ENCODE peak calls at places on chromosomes 5 and 9, in eight cellular contexts. One of them, this sample, is unnamed.

GRCh38 chr5:159017787-159018186 is 81.9 kb downstream of the EBF1 start:
- DNase-seq in transverse colon: no peak
- DNase-seq in GM23338: peak
- DNase-seq in suprapubic skin: no peak
- DNase-seq in GM12891: no peak
- DNase-seq in Panc1: no peak
- DNase-seq in prostate gland: no peak
- DNase-seq in endothelial cell of umbilical vein: peak
- DNase-seq in this sample: no peak

GRCh38 chr5:90119531-90119940 is 290.0 kb downstream of the CETN3 start:
- DNase-seq in transverse colon: no peak
- DNase-seq in GM23338: no peak
- DNase-seq in suprapubic skin: no peak
- DNase-seq in GM12891: no peak
- DNase-seq in Panc1: no peak
- DNase-seq in prostate gland: no peak
- DNase-seq in endothelial cell of umbilical vein: no peak
- DNase-seq in this sample: no peak

GRCh38 chr5:146560205-146560812 is 44.3 kb upstream of the GPR151 start:
- DNase-seq in transverse colon: no peak
- DNase-seq in GM23338: peak
- DNase-seq in suprapubic skin: no peak
- DNase-seq in GM12891: no peak
- DNase-seq in Panc1: no peak
- DNase-seq in prostate gland: no peak
- DNase-seq in endothelial cell of umbilical vein: no peak
- DNase-seq in this sample: no peak

GRCh38 chr9:121529237-121529987 is 29.8 kb upstream of the GGTA1 start:
- DNase-seq in transverse colon: peak
- DNase-seq in GM23338: no peak
- DNase-seq in suprapubic skin: peak
- DNase-seq in GM12891: no peak
- DNase-seq in Panc1: no peak
- DNase-seq in prostate gland: peak
- DNase-seq in endothelial cell of umbilical vein: peak
- DNase-seq in this sample: peak

GRCh38 chr9:6739218-6739617 is 18.6 kb upstream of the KDM4C start:
- DNase-seq in transverse colon: no peak
- DNase-seq in GM23338: peak
- DNase-seq in suprapubic skin: no peak
- DNase-seq in GM12891: no peak
- DNase-seq in Panc1: no peak
- DNase-seq in prostate gland: no peak
- DNase-seq in endothelial cell of umbilical vein: peak
- DNase-seq in this sample: no peak

GRCh38 chr5:154198611-154199230 is 8.2 kb downstream of the GALNT10 start:
- DNase-seq in transverse colon: no peak
- DNase-seq in GM23338: peak
- DNase-seq in suprapubic skin: no peak
- DNase-seq in GM12891: no peak
- DNase-seq in Panc1: peak
- DNase-seq in prostate gland: no peak
- DNase-seq in endothelial cell of umbilical vein: peak
- DNase-seq in this sample: no peak

GRCh38 chr5:32083981-32084430 is 90.1 kb downstream of the GOLPH3 start:
- DNase-seq in transverse colon: no peak
- DNase-seq in GM23338: no peak
- DNase-seq in suprapubic skin: no peak
- DNase-seq in GM12891: no peak
- DNase-seq in Panc1: no peak
- DNase-seq in prostate gland: no peak
- DNase-seq in endothelial cell of umbilical vein: no peak
- DNase-seq in this sample: no peak

GRCh38 chr5:137706841-137707240 is 29.0 kb downstream of the KLHL3 start:
- DNase-seq in transverse colon: no peak
- DNase-seq in GM23338: no peak
- DNase-seq in suprapubic skin: no peak
- DNase-seq in GM12891: no peak
- DNase-seq in Panc1: no peak
- DNase-seq in prostate gland: no peak
- DNase-seq in endothelial cell of umbilical vein: peak
- DNase-seq in this sample: no peak

GRCh38 chr9:77595426-77596051 is 52.6 kb downstream of the GNA14 start:
- DNase-seq in transverse colon: no peak
- DNase-seq in GM23338: no peak
- DNase-seq in suprapubic skin: no peak
- DNase-seq in GM12891: no peak
- DNase-seq in Panc1: no peak
- DNase-seq in prostate gland: no peak
- DNase-seq in endothelial cell of umbilical vein: peak
- DNase-seq in this sample: no peak

GRCh38 chr5:8943301-8943700 is 602.6 kb downstream of the SEMA5A start:
- DNase-seq in transverse colon: no peak
- DNase-seq in GM23338: no peak
- DNase-seq in suprapubic skin: no peak
- DNase-seq in GM12891: no peak
- DNase-seq in Panc1: no peak
- DNase-seq in prostate gland: no peak
- DNase-seq in endothelial cell of umbilical vein: no peak
- DNase-seq in this sample: no peak

GRCh38 chr5:136424835-136425694 is 59.7 kb upstream of the TRPC7 start:
- DNase-seq in transverse colon: peak
- DNase-seq in GM23338: peak
- DNase-seq in suprapubic skin: no peak
- DNase-seq in GM12891: peak
- DNase-seq in Panc1: peak
- DNase-seq in prostate gland: peak
- DNase-seq in endothelial cell of umbilical vein: peak
- DNase-seq in this sample: peak

DNA sequence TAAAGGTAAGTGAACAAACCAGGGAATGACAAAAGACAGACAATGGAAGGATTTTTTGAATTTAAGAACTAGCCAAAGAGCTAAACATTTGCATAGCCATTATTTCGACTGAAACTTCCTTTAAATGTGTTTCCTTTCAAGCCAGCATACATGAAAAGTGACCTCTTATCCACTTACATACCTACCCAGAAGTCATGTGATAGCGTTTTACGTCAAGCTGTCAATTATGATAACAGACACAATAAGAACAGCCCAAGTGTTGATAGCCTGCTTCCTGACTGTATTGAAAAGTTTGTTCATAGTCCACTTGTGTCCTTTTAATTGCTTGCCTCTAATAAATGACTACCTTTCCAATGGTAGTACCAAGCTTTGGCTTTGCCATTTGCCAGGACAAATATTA is 206.0 kb downstream of the NFIB start:
- DNase-seq in transverse colon: no peak
- DNase-seq in GM23338: peak
- DNase-seq in suprapubic skin: no peak
- DNase-seq in GM12891: no peak
- DNase-seq in Panc1: no peak
- DNase-seq in prostate gland: no peak
- DNase-seq in endothelial cell of umbilical vein: peak
- DNase-seq in this sample: no peak
- TF ChIP-seq POLR2AphosphoS5 in transverse colon: no peak
- TF ChIP-seq POLR2AphosphoS5 in GM23338: no peak
- TF ChIP-seq POLR2AphosphoS5 in suprapubic skin: no peak
- TF ChIP-seq POLR2AphosphoS5 in GM12891: no peak
- TF ChIP-seq POLR2AphosphoS5 in Panc1: no peak
- TF ChIP-seq POLR2AphosphoS5 in prostate gland: no peak
- TF ChIP-seq POLR2AphosphoS5 in endothelial cell of umbilical vein: no peak
- TF ChIP-seq POLR2AphosphoS5 in this sample: no peak

DNA sequence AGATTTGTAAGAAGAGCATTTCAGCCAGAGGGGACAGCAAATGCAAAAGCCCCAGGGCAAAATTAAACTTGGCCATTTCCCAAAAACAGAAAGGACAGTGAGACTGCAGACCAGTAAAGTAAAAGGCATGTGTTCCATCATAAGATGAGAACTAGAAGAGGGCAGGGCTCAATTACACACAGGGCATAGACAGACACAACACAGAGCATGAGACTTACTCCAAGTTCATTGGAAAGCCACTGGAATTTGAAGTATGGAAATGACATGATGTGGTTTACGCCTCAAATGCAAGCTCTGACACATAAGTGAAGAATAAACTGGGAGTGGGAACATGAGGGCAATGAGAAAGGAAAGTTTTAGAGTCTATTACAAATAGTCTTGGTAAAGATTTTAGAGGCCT is 446.6 kb upstream of the GRIA1 start:
- DNase-seq in transverse colon: no peak
- DNase-seq in GM23338: no peak
- DNase-seq in suprapubic skin: no peak
- DNase-seq in GM12891: no peak
- DNase-seq in Panc1: no peak
- DNase-seq in prostate gland: no peak
- DNase-seq in endothelial cell of umbilical vein: no peak
- DNase-seq in this sample: no peak
- TF ChIP-seq POLR2AphosphoS5 in transverse colon: no peak
- TF ChIP-seq POLR2AphosphoS5 in GM23338: no peak
- TF ChIP-seq POLR2AphosphoS5 in suprapubic skin: no peak
- TF ChIP-seq POLR2AphosphoS5 in GM12891: no peak
- TF ChIP-seq POLR2AphosphoS5 in Panc1: no peak
- TF ChIP-seq POLR2AphosphoS5 in prostate gland: no peak
- TF ChIP-seq POLR2AphosphoS5 in endothelial cell of umbilical vein: no peak
- TF ChIP-seq POLR2AphosphoS5 in this sample: no peak

DNA sequence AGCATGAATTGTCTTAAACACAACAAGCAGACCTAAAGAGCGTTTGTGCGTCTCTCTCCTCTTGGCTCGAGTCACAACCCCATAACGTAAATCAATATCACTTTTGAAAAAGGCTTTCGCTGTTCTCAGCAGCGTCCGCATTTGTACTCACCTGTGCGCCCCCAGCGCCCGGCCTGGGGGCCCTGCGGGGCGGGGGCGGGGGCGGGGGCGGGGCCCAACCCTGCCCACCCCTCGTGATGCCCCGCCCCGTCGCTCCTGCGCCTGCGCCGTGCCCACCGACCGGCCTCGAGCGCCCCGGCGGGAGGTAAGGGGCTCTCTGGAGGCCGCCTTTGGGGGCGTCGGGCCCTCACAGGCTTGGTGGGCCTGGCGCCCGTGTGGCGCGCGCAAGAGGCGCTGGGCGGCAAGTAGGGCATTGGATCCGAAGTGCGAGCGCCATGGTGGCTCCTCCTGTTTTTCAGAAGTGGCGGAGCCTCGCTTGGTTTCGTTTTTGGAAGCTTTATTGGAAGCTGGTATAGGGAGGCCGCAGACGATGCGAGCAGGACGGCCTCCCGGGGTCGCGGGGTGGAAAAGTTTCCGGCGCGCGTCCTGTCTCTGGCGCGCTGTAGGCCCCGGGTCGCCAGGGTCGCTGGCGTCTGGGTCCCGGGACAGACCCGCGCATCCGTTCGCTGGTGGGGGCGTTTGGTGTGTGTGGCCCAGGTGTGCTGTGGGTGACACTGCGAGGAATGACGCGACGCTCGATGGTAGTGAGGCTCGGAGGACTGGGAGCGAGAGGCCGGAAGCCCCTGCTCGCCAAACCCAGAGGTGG is at the start of gene STX17:
- DNase-seq in transverse colon: peak
- DNase-seq in GM23338: peak
- DNase-seq in suprapubic skin: peak
- DNase-seq in GM12891: peak
- DNase-seq in Panc1: no peak
- DNase-seq in prostate gland: peak
- DNase-seq in endothelial cell of umbilical vein: peak
- DNase-seq in this sample: peak
- TF ChIP-seq POLR2AphosphoS5 in transverse colon: peak
- TF ChIP-seq POLR2AphosphoS5 in GM23338: peak
- TF ChIP-seq POLR2AphosphoS5 in suprapubic skin: peak
- TF ChIP-seq POLR2AphosphoS5 in GM12891: peak
- TF ChIP-seq POLR2AphosphoS5 in Panc1: peak
- TF ChIP-seq POLR2AphosphoS5 in prostate gland: peak
- TF ChIP-seq POLR2AphosphoS5 in endothelial cell of umbilical vein: peak
- TF ChIP-seq POLR2AphosphoS5 in this sample: peak

GRCh38 chr9:132923346-132923902 is 21.0 kb downstream of the TSC1 start:
- DNase-seq in transverse colon: no peak
- DNase-seq in GM23338: no peak
- DNase-seq in suprapubic skin: no peak
- DNase-seq in GM12891: no peak
- DNase-seq in Panc1: no peak
- DNase-seq in prostate gland: no peak
- DNase-seq in endothelial cell of umbilical vein: no peak
- DNase-seq in this sample: no peak
- TF ChIP-seq POLR2AphosphoS5 in transverse colon: no peak
- TF ChIP-seq POLR2AphosphoS5 in GM23338: no peak
- TF ChIP-seq POLR2AphosphoS5 in suprapubic skin: no peak
- TF ChIP-seq POLR2AphosphoS5 in GM12891: no peak
- TF ChIP-seq POLR2AphosphoS5 in Panc1: no peak
- TF ChIP-seq POLR2AphosphoS5 in prostate gland: no peak
- TF ChIP-seq POLR2AphosphoS5 in endothelial cell of umbilical vein: no peak
- TF ChIP-seq POLR2AphosphoS5 in this sample: no peak

GRCh38 chr9:138022121-138022741 is 144.6 kb downstream of the CACNA1B start:
- DNase-seq in transverse colon: no peak
- DNase-seq in GM23338: peak
- DNase-seq in suprapubic skin: no peak
- DNase-seq in GM12891: no peak
- DNase-seq in Panc1: no peak
- DNase-seq in prostate gland: no peak
- DNase-seq in endothelial cell of umbilical vein: no peak
- DNase-seq in this sample: peak
- TF ChIP-seq POLR2AphosphoS5 in transverse colon: no peak
- TF ChIP-seq POLR2AphosphoS5 in GM23338: no peak
- TF ChIP-seq POLR2AphosphoS5 in suprapubic skin: no peak
- TF ChIP-seq POLR2AphosphoS5 in GM12891: no peak
- TF ChIP-seq POLR2AphosphoS5 in Panc1: no peak
- TF ChIP-seq POLR2AphosphoS5 in prostate gland: no peak
- TF ChIP-seq POLR2AphosphoS5 in endothelial cell of umbilical vein: no peak
- TF ChIP-seq POLR2AphosphoS5 in this sample: no peak

This sample was measured in spleen.